ENCODE peak calls at places on chromosomes 5 and 9, in seven cellular contexts. I, G, X, Z, V, Q and J are unnamed samples.

GRCh38 chr5:58156977-58157701 is 302.7 kb downstream of the PLK2 start:
- DNase-seq in I (no peak), G (no peak), X (no peak), Z (no peak), V (no peak), Q (no peak), J (no peak)

GRCh38 chr5:137822158-137822764 is 45.4 kb upstream of the MYOT start:
- DNase-seq in I (no peak), G (peak), X (peak), Z (no peak), V (peak), Q (peak), J (peak)

GRCh38 chr9:121736147-121736721 is 84.8 kb downstream of the DAB2IP start:
- DNase-seq in I (peak), G (no peak), X (peak), Z (no peak), V (peak), Q (peak), J (peak)

GRCh38 chr5:36876965-36877666 is 547 bp downstream of the NIPBL start:
- DNase-seq in I (peak), G (no peak), X (peak), Z (peak), V (peak), Q (peak), J (peak)

GRCh38 chr5:151825445-151825844 is 53.7 kb downstream of the G3BP1 start:
- DNase-seq in I (no peak), G (peak), X (peak), Z (peak), V (peak), Q (peak), J (peak)

GRCh38 chr9:100352201-100352726 is 478 bp downstream of the TEX10 start:
- DNase-seq in I (no peak), G (no peak), X (peak), Z (peak), V (peak), Q (no peak), J (peak)

GRCh38 chr5:67010684-67011409 is 185.8 kb downstream of the CD180 start:
- DNase-seq in I (no peak), G (peak), X (no peak), Z (no peak), V (no peak), Q (peak), J (no peak)

GRCh38 chr5:34684281-34684979 is 28.3 kb downstream of the RAI14 start:
- DNase-seq in I (no peak), G (no peak), X (no peak), Z (no peak), V (peak), Q (peak), J (no peak)

GRCh38 chr5:123582570-123583293 is 70.8 kb downstream of the CSNK1G3 start:
- DNase-seq in I (no peak), G (no peak), X (no peak), Z (no peak), V (no peak), Q (no peak), J (no peak)

GRCh38 chr5:132215329-132215728 is 12.3 kb downstream of the P4HA2 start:
- DNase-seq in I (peak), G (peak), X (no peak), Z (no peak), V (peak), Q (no peak), J (no peak)

GRCh38 chr5:133063965-133064364 is 12.2 kb downstream of the HSPA4 start:
- DNase-seq in I (no peak), G (no peak), X (no peak), Z (no peak), V (no peak), Q (no peak), J (no peak)

GRCh38 chr5:40223884-40224402 is 455.8 kb upstream of the PTGER4 start:
- DNase-seq in I (no peak), G (peak), X (no peak), Z (no peak), V (no peak), Q (no peak), J (no peak)

GRCh38 chr5:134763221-134763620 is 4.6 kb downstream of the DDX46 start:
- DNase-seq in I (no peak), G (no peak), X (no peak), Z (no peak), V (no peak), Q (no peak), J (no peak)

GRCh38 chr5:34895641-34896419 is 19.5 kb downstream of the RAD1 start:
- DNase-seq in I (no peak), G (no peak), X (no peak), Z (no peak), V (no peak), Q (no peak), J (no peak)

GRCh38 chr5:137566118-137566541 is 67.0 kb upstream of the SPOCK1 start:
- DNase-seq in I (no peak), G (no peak), X (no peak), Z (no peak), V (no peak), Q (no peak), J (no peak)

GRCh38 chr5:147743686-147744332 is 38.7 kb downstream of the JAKMIP2 start:
- DNase-seq in I (no peak), G (no peak), X (no peak), Z (no peak), V (no peak), Q (no peak), J (no peak)

GRCh38 chr5:168407222-168407621 is 79.0 kb upstream of the RARS1 start:
- DNase-seq in I (no peak), G (no peak), X (no peak), Z (no peak), V (no peak), Q (no peak), J (no peak)

GRCh38 chr5:52665544-52665943 is 122.2 kb upstream of the ITGA1 start:
- DNase-seq in I (no peak), G (no peak), X (no peak), Z (no peak), V (no peak), Q (no peak), J (no peak)

GRCh38 chr9:15553528-15553898 is 670 bp downstream of the CCDC171 start:
- DNase-seq in I (no peak), G (no peak), X (no peak), Z (no peak), V (no peak), Q (no peak), J (no peak)

GRCh38 chr9:78239506-78239905 is 3.6 kb downstream of the CEP78 start:
- DNase-seq in I (no peak), G (no peak), X (peak), Z (no peak), V (peak), Q (peak), J (no peak)
- TF ChIP-seq CTCF in I (no peak), G (peak), X (no peak), Z (no peak), V (peak), Q (peak), J (no peak)

GRCh38 chr9:34810187-34810524 is 100.2 kb upstream of the CCL21 start:
- DNase-seq in I (no peak), G (no peak), X (no peak), Z (no peak), V (no peak), Q (no peak), J (no peak)

DNA sequence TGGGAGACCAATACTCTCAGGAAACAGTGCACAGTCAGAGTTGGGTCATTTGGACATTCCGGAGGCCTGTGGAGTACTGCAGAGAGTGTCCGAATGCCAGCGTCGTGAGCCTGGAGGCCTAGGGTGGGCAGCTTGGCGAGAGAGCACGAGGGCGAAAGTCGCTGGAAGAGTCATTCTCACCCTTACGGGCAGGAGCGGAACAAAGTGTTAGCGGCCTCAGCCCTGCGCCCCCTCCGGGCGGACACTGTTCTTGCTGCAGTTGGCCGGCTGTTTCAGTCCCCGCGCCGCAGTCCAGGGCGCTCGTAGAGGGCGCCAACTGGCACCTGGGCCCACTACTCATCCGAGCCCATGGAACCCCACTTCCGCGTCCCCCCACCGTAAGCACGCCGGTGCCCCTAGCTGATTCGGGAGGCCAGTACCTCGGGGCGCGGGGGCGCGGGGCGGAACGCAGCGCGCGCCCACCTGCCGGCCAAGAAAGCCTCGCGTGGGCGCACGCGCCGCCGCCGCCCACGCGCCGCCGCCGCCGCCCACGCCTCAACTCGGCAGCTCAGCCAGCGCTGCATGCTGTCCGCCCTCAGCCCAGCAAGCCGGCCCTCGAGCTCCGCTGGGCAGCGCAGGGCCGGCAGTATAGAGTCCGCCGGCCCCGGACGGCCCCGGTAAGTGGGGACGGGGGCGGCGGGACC is 99.7 kb upstream of the CCL21 start:
- DNase-seq in I (no peak), G (no peak), X (peak), Z (no peak), V (no peak), Q (peak), J (peak)
- TF ChIP-seq CTCF in I (no peak), G (peak), X (no peak), Z (no peak), V (no peak), Q (peak), J (peak)

DNA sequence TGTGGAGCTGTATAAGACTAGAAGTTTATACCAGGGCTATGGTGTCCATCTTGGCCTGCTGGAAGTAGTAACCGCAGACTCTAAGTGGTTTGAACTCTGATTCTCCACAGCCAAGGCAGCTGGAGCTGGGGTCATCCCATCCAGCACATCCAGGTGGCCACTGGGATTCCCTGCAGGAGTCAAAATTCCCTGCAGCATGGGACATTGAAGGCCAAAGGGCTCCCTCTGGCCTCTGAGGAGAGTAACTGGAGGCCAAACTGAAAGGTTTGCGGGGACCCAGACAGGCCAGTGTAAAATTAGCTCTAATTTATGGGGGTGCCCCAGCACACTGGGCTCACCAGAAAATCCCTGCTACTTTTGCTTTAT is 12.2 kb upstream of the PRXL2C start:
- DNase-seq in I (no peak), G (no peak), X (no peak), Z (no peak), V (no peak), Q (no peak), J (no peak)
- TF ChIP-seq CTCF in I (no peak), G (no peak), X (no peak), Z (no peak), V (no peak), Q (no peak), J (no peak)

GRCh38 chr5:125465703-125466102 is 719.3 kb upstream of the ZNF608 start:
- DNase-seq in I (no peak), G (no peak), X (no peak), Z (no peak), V (no peak), Q (no peak), J (no peak)

GRCh38 chr5:125461641-125462072 is 715.2 kb upstream of the ZNF608 start:
- DNase-seq in I (no peak), G (no peak), X (no peak), Z (no peak), V (no peak), Q (no peak), J (no peak)

GRCh38 chr5:125463441-125464092 is 717.1 kb upstream of the ZNF608 start:
- DNase-seq in I (no peak), G (no peak), X (no peak), Z (no peak), V (no peak), Q (no peak), J (no peak)

GRCh38 chr5:125467222-125467621 is 720.8 kb upstream of the ZNF608 start:
- DNase-seq in I (no peak), G (no peak), X (no peak), Z (no peak), V (no peak), Q (no peak), J (no peak)

DNA sequence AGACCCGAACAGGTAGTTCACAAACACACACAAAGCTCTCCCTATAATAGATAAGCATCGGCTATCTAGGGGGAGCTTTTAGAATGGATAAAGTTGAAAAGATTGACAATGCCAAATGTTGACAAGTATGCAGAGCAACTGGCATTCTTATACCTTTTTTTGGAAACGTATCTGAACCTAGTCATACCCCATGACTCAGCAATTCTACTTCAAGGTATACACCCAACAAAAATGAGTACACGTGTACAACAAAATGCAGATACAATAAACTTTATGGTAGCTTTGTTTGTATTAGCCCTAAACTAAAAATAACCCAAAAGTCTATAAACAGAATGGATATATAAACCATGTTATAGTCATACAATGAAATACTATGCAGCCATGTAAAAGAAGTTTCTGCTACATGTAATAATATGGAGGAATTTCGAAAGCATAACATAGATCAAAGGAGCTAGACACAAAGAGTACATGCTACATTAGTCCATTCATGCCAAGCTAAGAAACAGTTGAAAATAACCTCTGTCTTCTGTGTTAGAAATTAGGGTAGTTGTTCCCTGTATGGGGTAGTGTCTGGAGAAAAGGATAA is 718.5 kb upstream of the ZNF608 start:
- DNase-seq in I (no peak), G (no peak), X (no peak), Z (no peak), V (no peak), Q (no peak), J (no peak)
- TF ChIP-seq CTCF in I (no peak), G (no peak), X (no peak), Z (no peak), V (no peak), Q (no peak), J (no peak)

GRCh38 chr5:157828949-157829639 is 29.9 kb downstream of the CLINT1 start:
- DNase-seq in I (no peak), G (no peak), X (peak), Z (no peak), V (peak), Q (no peak), J (peak)
- TF ChIP-seq CTCF in I (no peak), G (peak), X (peak), Z (no peak), V (peak), Q (peak), J (peak)